ENCODE peak calls at places on chromosomes 16 and 17, in five cellular contexts. L is GM23338, T is neural progenitor cell, M is SK-N-SH, X is MM.1S. P is an unnamed sample.

GRCh38 chr17:62708587-62708986 is 81.1 kb downstream of the MRC2 start:
- DNase-seq in L (no peak), T (no peak), M (no peak), X (no peak), P (no peak)

GRCh38 chr16:73025111-73025505 is 22.8 kb downstream of the ZFHX3 start:
- DNase-seq in L (no peak), T (no peak), M (no peak), X (no peak), P (no peak)

GRCh38 chr16:50802000-50802399 is 60.1 kb downstream of the CYLD start:
- DNase-seq in L (no peak), T (no peak), M (no peak), X (no peak), P (no peak)

GRCh38 chr16:30843501-30843900 is 50.4 kb downstream of the BCL7C start:
- DNase-seq in L (no peak), T (no peak), M (no peak), X (no peak), P (no peak)

GRCh38 chr16:19555938-19556778 is 655 bp downstream of the VPS35L start:
- DNase-seq in L (peak; percentile 94), T (peak; percentile 88), M (peak; percentile 39), X (peak; percentile 77), P (peak; percentile 6)

GRCh38 chr16:27289669-27290068 is 21.1 kb upstream of the NSMCE1 start:
- DNase-seq in L (no peak), T (no peak), M (no peak), X (no peak), P (no peak)

GRCh38 chr17:68346448-68346847 is 55.2 kb downstream of the ARSG start:
- DNase-seq in L (no peak), T (peak; percentile 60), M (no peak), X (no peak), P (no peak)

GRCh38 chr16:74667215-74667765 is 613 bp upstream of the RFWD3 start:
- DNase-seq in L (peak; percentile 80), T (peak; percentile 79), M (peak; percentile 24), X (peak; percentile 11), P (no peak)

GRCh38 chr16:19810817-19811731 is 73.6 kb downstream of the GPRC5B start:
- DNase-seq in L (no peak), T (no peak), M (no peak), X (no peak), P (peak; percentile 82)

GRCh38 chr16:69796285-69797118 is 34.4 kb downstream of the WWP2 start:
- DNase-seq in L (peak; percentile 88), T (peak; percentile 80), M (peak; percentile 66), X (peak; percentile 62), P (peak; percentile 67)

GRCh38 chr16:2939968-2940367 is 24.1 kb upstream of the KREMEN2 start:
- DNase-seq in L (no peak), T (no peak), M (no peak), X (no peak), P (no peak)

GRCh38 chr17:16418684-16419066 is 3.3 kb downstream of the TRPV2 start:
- DNase-seq in L (no peak), T (no peak), M (no peak), X (no peak), P (no peak)

GRCh38 chr16:2852003-2852730 is 5.8 kb downstream of the PRSS22 start:
- DNase-seq in L (no peak), T (no peak), M (peak; percentile 34), X (no peak), P (no peak)

GRCh38 chr17:9330903-9331272 is 244.7 kb downstream of the STX8 start:
- DNase-seq in L (peak; percentile 17), T (peak; percentile 59), M (no peak), X (no peak), P (no peak)

GRCh38 chr16:31452631-31453106 is 6.6 kb upstream of the ARMC5 start:
- DNase-seq in L (peak; percentile 42), T (no peak), M (no peak), X (no peak), P (peak; percentile 61)

GRCh38 chr16:10601444-10602401 is 21.3 kb upstream of the EMP2 start:
- DNase-seq in L (peak; percentile 38), T (no peak), M (no peak), X (no peak), P (no peak)

GRCh38 chr16:48047755-48048154 is 108.0 kb downstream of the ABCC12 start:
- DNase-seq in L (no peak), T (peak; percentile 20), M (no peak), X (no peak), P (no peak)
- H3F3A ChIP-seq in L (no peaks in the 10 kb centered on the region), T (peaks cover 6% of the 10 kb centered on the region), M (no peaks in the 10 kb centered on the region), X (no peaks in the 10 kb centered on the region), P (no peaks in the 10 kb centered on the region)

DNA sequence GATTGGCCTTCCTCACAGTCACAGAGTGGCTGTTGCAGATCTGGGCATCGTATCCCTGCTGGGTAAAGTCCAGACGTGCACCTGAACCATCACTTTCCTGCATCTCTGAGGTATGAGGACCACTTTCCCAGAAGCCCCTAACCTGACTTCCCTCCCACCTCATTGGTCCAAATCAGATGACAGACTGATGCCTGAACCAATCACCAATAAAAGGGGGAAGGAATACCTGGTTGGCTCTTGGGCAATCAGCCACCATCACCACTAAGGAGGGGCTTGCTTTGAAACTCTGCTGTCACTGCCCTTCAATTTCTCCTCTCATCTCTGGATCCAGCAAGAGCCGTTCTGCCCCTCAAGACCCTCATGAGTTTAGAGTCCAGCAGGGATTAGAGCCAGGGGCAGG is 13.6 kb upstream of the WFDC1 start:
- DNase-seq in L (peak; percentile 72), T (peak; percentile 36), M (peak; percentile 50), X (no peak), P (peak; percentile 8)
- TF ChIP-seq EZH2phosphoT487 in L (no peak), T (no peak), M (no peak), X (no peak), P (no peak)

DNA sequence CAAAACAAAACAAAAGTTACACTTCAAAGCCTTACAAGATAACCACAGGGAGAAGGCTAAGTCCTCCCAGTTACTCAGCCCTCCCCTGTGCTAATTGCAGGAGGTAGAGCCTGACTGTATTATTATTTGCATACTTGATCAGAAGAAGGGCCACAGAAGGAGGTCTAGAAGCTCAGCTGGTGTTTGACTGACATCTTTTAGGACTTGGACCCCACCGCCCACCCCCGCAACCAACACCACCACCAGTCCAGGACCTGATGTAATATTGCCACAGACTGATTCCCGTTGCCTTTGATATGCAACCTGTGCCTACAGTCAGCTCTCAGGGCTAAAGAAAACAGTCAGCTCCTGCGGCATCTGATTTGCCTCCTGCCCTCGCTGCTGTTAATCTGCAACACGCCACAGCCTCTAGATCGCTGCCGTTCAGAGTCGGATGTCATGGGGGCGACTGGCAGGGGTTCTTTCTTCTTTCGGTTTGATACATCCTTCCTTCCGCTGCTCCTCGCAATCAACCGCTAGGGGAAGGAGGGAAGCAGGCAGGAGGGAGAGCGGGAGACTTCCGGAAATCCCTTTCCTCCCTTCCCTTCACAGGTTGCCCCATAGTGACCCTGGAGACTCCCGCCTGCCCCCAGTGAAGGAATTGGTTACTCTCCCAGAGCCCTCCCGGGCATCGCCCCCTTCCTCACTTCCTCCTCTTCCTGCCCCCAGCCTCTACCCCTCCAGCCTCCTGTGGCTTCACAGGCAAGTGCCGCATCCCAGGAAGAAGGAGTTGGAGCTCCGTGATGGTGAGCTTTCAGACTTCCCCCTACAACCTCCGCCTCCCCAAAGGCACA is 90.5 kb upstream of the SOX9 start:
- DNase-seq in L (peak; percentile 94), T (peak; percentile 83), M (no peak), X (peak; percentile 16), P (peak; percentile 63)
- TF ChIP-seq CTCF in L (peak; percentile 45), T (peak; percentile 53), M (peak; percentile 41), X (no peak), P (peak; percentile 53)

DNA sequence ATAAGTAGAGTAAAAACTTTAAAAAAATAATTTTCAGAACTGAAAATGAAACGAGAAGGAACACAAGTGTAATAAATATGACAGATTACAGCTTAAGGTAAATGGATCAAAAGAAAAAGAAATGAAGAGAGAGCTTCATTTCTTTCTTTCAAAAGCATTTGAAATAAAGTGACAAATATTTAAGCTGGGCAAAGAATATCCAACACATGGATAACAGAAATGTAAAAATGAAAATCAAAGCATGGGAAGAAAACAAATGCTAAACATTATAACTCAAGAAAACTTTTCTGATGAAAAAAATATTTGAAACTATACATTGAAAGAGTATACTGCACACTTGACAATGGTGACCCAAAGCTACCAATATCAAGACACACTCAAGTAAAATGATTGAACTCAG is 143.6 kb upstream of the IRX5 start:
- DNase-seq in L (no peak), T (no peak), M (no peak), X (no peak), P (no peak)
- H3F3A ChIP-seq in L (no peaks in the 10 kb centered on the region), T (no peaks in the 10 kb centered on the region), M (no peaks in the 10 kb centered on the region), X (no peaks in the 10 kb centered on the region), P (no peaks in the 10 kb centered on the region)

GRCh38 chr16:35574011-35574410 is 2114.6 kb downstream of the TP53TG3F start:
- DNase-seq in L (no peak), T (no peak), M (peak; percentile 45), X (no peak), P (no peak)
- TF ChIP-seq EZH2phosphoT487 in L (no peak), T (no peak), M (no peak), X (no peak), P (no peak)

GRCh38 chr16:85443531-85443930 is 169.6 kb upstream of the GSE1 start:
- DNase-seq in L (no peak), T (no peak), M (no peak), X (no peak), P (no peak)

GRCh38 chr16:85440744-85441143 is 172.4 kb upstream of the GSE1 start:
- DNase-seq in L (no peak), T (no peak), M (no peak), X (no peak), P (no peak)

GRCh38 chr16:85441890-85442670 is 171.0 kb upstream of the GSE1 start:
- DNase-seq in L (no peak), T (no peak), M (no peak), X (no peak), P (no peak)

GRCh38 chr16:85443116-85443515 is 170.0 kb upstream of the GSE1 start:
- DNase-seq in L (no peak), T (no peak), M (no peak), X (no peak), P (no peak)

GRCh38 chr16:85441189-85441889 is 171.8 kb upstream of the GSE1 start:
- DNase-seq in L (peak; percentile 53), T (peak; percentile 41), M (no peak), X (no peak), P (no peak)
- TF ChIP-seq CTCF in L (peak; percentile 26), T (peak; percentile 25), M (no peak), X (peak; percentile 29), P (no peak)

DNA sequence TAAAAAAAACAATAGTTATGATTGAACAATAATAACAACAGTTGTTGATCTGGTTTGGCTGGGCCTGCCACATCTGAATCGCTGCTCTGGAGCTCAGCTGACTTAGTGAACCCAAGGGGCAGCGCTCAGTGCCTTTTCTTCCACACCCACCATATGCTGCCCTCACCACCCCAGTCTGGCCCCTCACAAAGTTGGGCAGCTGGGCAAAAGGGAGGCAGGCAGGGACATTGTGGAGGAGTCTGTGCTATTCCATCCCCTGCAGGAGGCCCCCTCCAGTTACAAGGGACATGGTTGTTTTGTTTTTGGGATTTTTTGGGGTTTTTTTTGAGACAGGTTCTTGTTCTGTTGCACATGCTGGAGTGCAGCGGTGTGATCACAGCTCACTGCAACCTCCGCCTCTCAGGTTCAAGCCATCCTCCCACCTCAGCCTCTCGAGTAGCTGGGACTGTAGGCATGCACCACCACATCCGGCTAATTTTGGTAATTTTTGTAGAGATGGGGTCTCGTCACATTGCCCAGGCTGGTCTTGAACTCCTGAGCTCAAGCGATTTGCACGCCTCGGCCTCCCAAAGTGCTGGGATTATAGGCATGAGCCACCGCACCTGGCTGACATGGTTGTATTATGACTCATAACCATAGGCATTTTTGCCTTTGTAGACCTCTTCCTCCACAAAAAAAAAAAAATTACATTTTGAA is 8.6 kb upstream of the PECAM1 start:
- DNase-seq in L (no peak), T (no peak), M (no peak), X (no peak), P (peak; percentile 82)
- H3F3A ChIP-seq in L (no peaks in the 10 kb centered on the region), T (no peaks in the 10 kb centered on the region), M (peaks cover 5% of the 10 kb centered on the region), X (no peaks in the 10 kb centered on the region), P (peaks cover 4% of the 10 kb centered on the region)

GRCh38 chr16:8673611-8674412 is 605 bp upstream of the ABAT start:
- DNase-seq in L (peak; percentile 65), T (peak; percentile 60), M (no peak), X (no peak), P (no peak)
- TF ChIP-seq EZH2phosphoT487 in L (no peak), T (no peak), M (no peak), X (no peak), P (no peak)